ENCODE peak calls at places on chromosomes 2 and 18, in ten cellular contexts. V, H, G, S, N, F, I, B, T and W are unnamed samples.

GRCh38 chr2:23452853-23453420 is 68.0 kb downstream of the KLHL29 start:
- DNase-seq in V (no peak), H (no peak), G (no peak), S (no peak), N (no peak), F (no peak), I (no peak), B (peak), T (peak), W (no peak)

GRCh38 chr18:49898421-49898820 is 85.1 kb upstream of the ACAA2 start:
- DNase-seq in V (no peak), H (no peak), G (peak), S (peak), N (peak), F (peak), I (no peak), B (peak), T (peak), W (no peak)

GRCh38 chr18:48891721-48892120 is 59.0 kb downstream of the SMAD7 start:
- DNase-seq in V (peak), H (no peak), G (no peak), S (no peak), N (no peak), F (no peak), I (no peak), B (no peak), T (no peak), W (no peak)

GRCh38 chr2:238924496-238925195 is 76.8 kb downstream of the TWIST2 start:
- DNase-seq in V (no peak), H (no peak), G (no peak), S (no peak), N (no peak), F (no peak), I (no peak), B (no peak), T (no peak), W (no peak)

GRCh38 chr2:61471905-61472805 is 1.3 kb upstream of the USP34 start:
- DNase-seq in V (no peak), H (no peak), G (peak), S (no peak), N (peak), F (no peak), I (no peak), B (peak), T (peak), W (no peak)

GRCh38 chr2:46858697-46859080 is 56.9 kb downstream of the MCFD2 start:
- DNase-seq in V (no peak), H (no peak), G (no peak), S (no peak), N (no peak), F (no peak), I (no peak), B (no peak), T (peak), W (no peak)

GRCh38 chr2:36411962-36412444 is 56.4 kb downstream of the CRIM1 start:
- DNase-seq in V (no peak), H (no peak), G (no peak), S (no peak), N (no peak), F (no peak), I (no peak), B (no peak), T (no peak), W (peak)

GRCh38 chr2:111706481-111707001 is 177.5 kb downstream of the ANAPC1 start:
- DNase-seq in V (no peak), H (no peak), G (no peak), S (no peak), N (peak), F (no peak), I (no peak), B (no peak), T (no peak), W (no peak)

GRCh38 chr2:54579682-54580349 is 123.7 kb downstream of the SPTBN1 start:
- DNase-seq in V (no peak), H (no peak), G (no peak), S (no peak), N (peak), F (no peak), I (no peak), B (peak), T (no peak), W (no peak)

GRCh38 chr2:37773354-37773753 is 101.9 kb upstream of the CDC42EP3 start:
- DNase-seq in V (no peak), H (peak), G (no peak), S (no peak), N (no peak), F (no peak), I (no peak), B (no peak), T (no peak), W (no peak)

GRCh38 chr2:9445089-9445488 is 21.6 kb downstream of the CPSF3 start:
- DNase-seq in V (no peak), H (no peak), G (no peak), S (no peak), N (no peak), F (no peak), I (no peak), B (no peak), T (no peak), W (no peak)

GRCh38 chr2:136104977-136105376 is 13.0 kb downstream of the CXCR4 start:
- DNase-seq in V (no peak), H (no peak), G (no peak), S (no peak), N (no peak), F (no peak), I (no peak), B (no peak), T (no peak), W (no peak)

GRCh38 chr2:28624798-28625701 is 126.6 kb upstream of the PPP1CB start:
- DNase-seq in V (peak), H (no peak), G (no peak), S (peak), N (no peak), F (no peak), I (peak), B (peak), T (peak), W (no peak)

GRCh38 chr2:43102366-43103092 is 123.9 kb downstream of the ZFP36L2 start:
- DNase-seq in V (no peak), H (no peak), G (no peak), S (peak), N (no peak), F (no peak), I (no peak), B (no peak), T (peak), W (no peak)

GRCh38 chr2:193518061-193518817 is 1323.5 kb upstream of the TMEFF2 start:
- DNase-seq in V (no peak), H (no peak), G (peak), S (no peak), N (no peak), F (peak), I (no peak), B (no peak), T (peak), W (peak)

GRCh38 chr2:3827673-3828575 is 124.5 kb downstream of the DCDC2C start:
- DNase-seq in V (no peak), H (peak), G (peak), S (no peak), N (peak), F (no peak), I (no peak), B (peak), T (peak), W (no peak)

GRCh38 chr18:44834867-44835469 is 154.3 kb downstream of the SETBP1 start:
- DNase-seq in V (no peak), H (no peak), G (no peak), S (no peak), N (no peak), F (no peak), I (no peak), B (no peak), T (no peak), W (no peak)

GRCh38 chr2:12607971-12608370 is 108.8 kb upstream of the TRIB2 start:
- DNase-seq in V (no peak), H (no peak), G (no peak), S (no peak), N (no peak), F (no peak), I (no peak), B (no peak), T (peak), W (peak)

GRCh38 chr2:185522472-185522871 is 216.1 kb upstream of the FSIP2 start:
- DNase-seq in V (no peak), H (no peak), G (no peak), S (no peak), N (peak), F (no peak), I (no peak), B (no peak), T (no peak), W (no peak)

GRCh38 chr18:24103622-24104021 is 35.2 kb upstream of the CABYR start:
- DNase-seq in V (no peak), H (no peak), G (no peak), S (no peak), N (no peak), F (no peak), I (no peak), B (no peak), T (peak), W (no peak)

GRCh38 chr2:132984731-132985130 is 314.7 kb upstream of the LYPD1 start:
- DNase-seq in V (no peak), H (no peak), G (no peak), S (no peak), N (no peak), F (no peak), I (no peak), B (no peak), T (no peak), W (no peak)

GRCh38 chr2:33158482-33159003 is 211.8 kb downstream of the LTBP1 start:
- DNase-seq in V (no peak), H (no peak), G (peak), S (no peak), N (no peak), F (no peak), I (no peak), B (no peak), T (peak), W (no peak)

GRCh38 chr2:125073440-125073839 is 1048.4 kb downstream of the CNTNAP5 start:
- DNase-seq in V (no peak), H (no peak), G (no peak), S (no peak), N (no peak), F (no peak), I (no peak), B (no peak), T (no peak), W (no peak)

GRCh38 chr18:22226801-22227200 is 57.4 kb downstream of the GATA6 start:
- DNase-seq in V (no peak), H (no peak), G (no peak), S (no peak), N (no peak), F (no peak), I (no peak), B (no peak), T (peak), W (no peak)

GRCh38 chr2:170997893-170998477 is 68.9 kb downstream of the GORASP2 start:
- DNase-seq in V (no peak), H (no peak), G (no peak), S (no peak), N (no peak), F (no peak), I (no peak), B (no peak), T (no peak), W (no peak)

GRCh38 chr2:136527560-136527959 is 237.8 kb upstream of the THSD7B start:
- DNase-seq in V (no peak), H (no peak), G (peak), S (no peak), N (peak), F (no peak), I (no peak), B (peak), T (no peak), W (peak)

GRCh38 chr2:16225545-16225944 is 285.2 kb downstream of the MYCN start:
- DNase-seq in V (no peak), H (peak), G (no peak), S (no peak), N (no peak), F (no peak), I (no peak), B (no peak), T (no peak), W (no peak)

GRCh38 chr2:235017441-235017840 is 65.6 kb downstream of the SH3BP4 start:
- DNase-seq in V (no peak), H (peak), G (no peak), S (no peak), N (no peak), F (no peak), I (no peak), B (no peak), T (no peak), W (no peak)

GRCh38 chr18:26657618-26658581 is 109.5 kb upstream of the KCTD1 start:
- DNase-seq in V (no peak), H (no peak), G (no peak), S (no peak), N (no peak), F (no peak), I (no peak), B (no peak), T (no peak), W (no peak)

GRCh38 chr18:39313992-39314391 is 1748.4 kb upstream of the CELF4 start:
- DNase-seq in V (no peak), H (no peak), G (no peak), S (no peak), N (no peak), F (no peak), I (no peak), B (no peak), T (no peak), W (no peak)

GRCh38 chr2:71662665-71663394 is 209.5 kb downstream of the DYSF start:
- DNase-seq in V (no peak), H (no peak), G (no peak), S (no peak), N (no peak), F (no peak), I (peak), B (no peak), T (no peak), W (no peak)

GRCh38 chr2:95309599-95309998 is 12.5 kb downstream of the KCNIP3 start:
- DNase-seq in V (no peak), H (no peak), G (no peak), S (no peak), N (no peak), F (no peak), I (no peak), B (no peak), T (no peak), W (no peak)

GRCh38 chr2:101759162-101759561 is 61.7 kb downstream of the MAP4K4 start:
- DNase-seq in V (no peak), H (no peak), G (peak), S (no peak), N (no peak), F (peak), I (no peak), B (no peak), T (peak), W (peak)

DNA sequence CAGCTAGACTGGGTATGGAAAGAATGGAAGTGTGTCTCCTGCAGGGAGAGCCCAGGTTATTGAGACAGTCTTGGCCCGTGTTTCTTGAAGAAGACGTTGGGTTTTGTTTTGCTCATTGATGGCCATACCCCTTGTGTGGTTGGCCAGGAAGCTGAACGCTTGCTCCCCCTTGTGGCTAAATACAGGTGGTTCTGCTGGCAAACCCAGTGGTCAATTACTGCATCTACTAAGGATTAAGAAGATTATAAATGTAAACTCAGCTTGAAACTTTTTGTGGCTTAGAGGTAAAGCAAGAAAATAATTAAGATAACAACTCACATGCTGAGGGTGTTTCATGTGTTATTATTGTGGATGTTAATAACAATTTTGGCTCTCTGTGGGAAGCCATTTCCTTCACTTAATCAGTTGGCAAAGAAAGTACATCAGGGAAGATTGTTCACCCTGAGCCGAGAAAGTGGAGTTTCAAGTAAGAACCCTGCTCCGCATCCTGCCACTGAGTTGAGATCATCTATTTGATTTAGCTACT is 91.8 kb downstream of the NEDD4L start:
- DNase-seq in V (peak), H (peak), G (peak), S (no peak), N (peak), F (peak), I (no peak), B (peak), T (peak), W (no peak)
- TF ChIP-seq CTCF in V (no peak), H (peak), G (peak), S (peak), N (peak), F (peak), I (peak), B (peak), T (peak), W (peak)

DNA sequence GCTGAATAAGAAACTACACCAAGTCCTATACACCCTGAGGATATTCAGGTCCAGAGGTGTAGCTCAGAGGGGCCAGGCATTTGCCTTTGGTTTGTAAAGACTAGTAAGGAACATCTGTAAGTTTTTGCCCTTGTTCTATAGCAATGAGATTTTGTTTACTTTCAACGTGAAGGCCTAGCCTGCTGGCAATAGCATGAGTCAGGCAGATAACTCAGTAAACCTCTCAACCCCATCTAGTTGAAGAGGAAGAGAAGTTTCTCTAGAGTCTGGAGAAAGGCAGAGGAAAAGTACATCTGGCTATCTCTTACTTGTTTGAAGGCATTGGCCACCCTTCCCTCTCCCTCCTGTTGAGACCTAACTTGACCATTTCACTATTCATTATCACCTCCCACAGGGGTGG is 70.3 kb upstream of the ZNF521 start:
- DNase-seq in V (no peak), H (no peak), G (no peak), S (no peak), N (no peak), F (no peak), I (no peak), B (no peak), T (peak), W (no peak)
- TF ChIP-seq CTCF in V (no peak), H (no peak), G (no peak), S (no peak), N (no peak), F (no peak), I (no peak), B (no peak), T (no peak), W (no peak)

GRCh38 chr2:177237932-177238331 is 25.3 kb downstream of the HNRNPA3 start:
- DNase-seq in V (no peak), H (no peak), G (no peak), S (no peak), N (no peak), F (no peak), I (no peak), B (no peak), T (no peak), W (no peak)

GRCh38 chr2:177232098-177232704 is 19.6 kb downstream of the HNRNPA3 start:
- DNase-seq in V (no peak), H (no peak), G (no peak), S (no peak), N (no peak), F (no peak), I (no peak), B (no peak), T (no peak), W (no peak)

GRCh38 chr2:177234267-177234666 is 21.7 kb downstream of the HNRNPA3 start:
- DNase-seq in V (no peak), H (no peak), G (no peak), S (no peak), N (no peak), F (no peak), I (no peak), B (no peak), T (no peak), W (no peak)

GRCh38 chr2:177239053-177239452 is 25.5 kb downstream of the NFE2L2 start:
- DNase-seq in V (no peak), H (no peak), G (no peak), S (no peak), N (no peak), F (no peak), I (no peak), B (no peak), T (no peak), W (no peak)

DNA sequence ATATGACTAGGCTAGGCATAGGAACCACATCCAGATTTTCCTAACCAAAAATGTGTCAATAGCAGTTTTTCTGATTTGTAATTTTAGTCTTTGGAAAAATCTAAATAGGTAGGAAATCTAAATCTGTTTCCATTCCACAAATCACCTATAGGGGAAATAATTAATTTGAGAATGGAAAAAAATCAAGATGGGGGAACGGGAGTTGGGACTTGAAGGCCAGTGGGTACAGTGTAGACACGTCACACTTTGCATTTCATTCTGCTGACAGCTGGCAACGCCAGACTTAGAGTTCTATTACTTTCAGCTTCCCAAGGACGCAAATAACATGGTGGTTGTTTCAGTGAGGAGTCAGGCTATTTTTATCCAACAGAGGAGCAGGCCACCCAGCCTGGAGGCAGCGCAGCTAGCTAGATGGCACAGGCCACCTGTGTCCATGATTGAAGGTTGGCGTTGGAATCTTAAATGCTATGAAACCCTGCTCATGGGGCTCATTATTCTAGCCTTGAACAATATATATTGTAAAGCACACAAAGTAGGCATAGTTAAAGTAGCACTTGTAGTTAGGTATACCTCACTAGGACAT is 23.4 kb downstream of the HNRNPA3 start:
- DNase-seq in V (no peak), H (no peak), G (no peak), S (no peak), N (no peak), F (no peak), I (no peak), B (no peak), T (no peak), W (no peak)
- TF ChIP-seq CTCF in V (no peak), H (no peak), G (no peak), S (peak), N (no peak), F (no peak), I (no peak), B (no peak), T (no peak), W (no peak)

GRCh38 chr2:143601828-143602227 is 472.6 kb downstream of the ARHGAP15 start:
- DNase-seq in V (no peak), H (no peak), G (no peak), S (no peak), N (no peak), F (no peak), I (no peak), B (no peak), T (no peak), W (no peak)

GRCh38 chr2:143600136-143600535 is 470.9 kb downstream of the ARHGAP15 start:
- DNase-seq in V (no peak), H (no peak), G (no peak), S (no peak), N (no peak), F (no peak), I (no peak), B (no peak), T (peak), W (no peak)

GRCh38 chr2:143604172-143604571 is 475.0 kb downstream of the ARHGAP15 start:
- DNase-seq in V (no peak), H (no peak), G (no peak), S (no peak), N (no peak), F (no peak), I (no peak), B (no peak), T (no peak), W (no peak)

GRCh38 chr2:143607446-143608110 is 478.4 kb downstream of the ARHGAP15 start:
- DNase-seq in V (no peak), H (no peak), G (no peak), S (no peak), N (no peak), F (no peak), I (no peak), B (no peak), T (peak), W (no peak)

GRCh38 chr2:143603035-143603616 is 473.9 kb downstream of the ARHGAP15 start:
- DNase-seq in V (no peak), H (no peak), G (no peak), S (no peak), N (no peak), F (no peak), I (no peak), B (no peak), T (no peak), W (no peak)
- TF ChIP-seq CTCF in V (no peak), H (no peak), G (no peak), S (no peak), N (no peak), F (no peak), I (no peak), B (no peak), T (no peak), W (no peak)